ENCODE peak calls at places on chromosomes 16 and 17, in four cellular contexts. D is HepG2, T is GM12878, G is WTC11. M is an unnamed sample.

GRCh38 chr16:58628845-58629680 is 563 bp downstream of the CNOT1 start:
- DNase-seq in G (peak), D (peak), T (peak), M (peak)

GRCh38 chr17:36183811-36184765 is 7.7 kb upstream of the TBC1D3B start:
- DNase-seq in D (no peak), T (no peak), G (no peak), M (no peak)

GRCh38 chr16:68396481-68396880 is 51.8 kb downstream of the SMPD3 start:
- DNase-seq in T (no peak), G (no peak), D (peak), M (no peak)

GRCh38 chr17:21301593-21302550 is 17.4 kb downstream of the MAP2K3 start:
- DNase-seq in D (no peak), T (no peak), G (no peak), M (peak)

GRCh38 chr17:20236586-20237227 is 227.5 kb downstream of the SPECC1 start:
- DNase-seq in T (no peak), D (no peak), G (no peak), M (no peak)

GRCh38 chr17:45300060-45300751 is 16.6 kb downstream of the MAP3K14 start:
- DNase-seq in G (no peak), D (no peak), T (no peak), M (no peak)

GRCh38 chr16:72434159-72434558 is 262.2 kb upstream of the PMFBP1 start:
- DNase-seq in D (no peak), G (no peak), T (no peak), M (no peak)

GRCh38 chr17:15501788-15502187 is 34.4 kb upstream of the CDRT4 start:
- DNase-seq in D (no peak), G (no peak), T (no peak), M (no peak)

GRCh38 chr16:55464375-55464774 is 14.6 kb upstream of the MMP2 start:
- DNase-seq in D (no peak), G (no peak), T (no peak), M (no peak)

GRCh38 chr16:88830250-88830649 is 18.5 kb upstream of the APRT start:
- DNase-seq in T (no peak), G (no peak), D (no peak), M (no peak)

GRCh38 chr16:66520406-66521194 is 29.3 kb downstream of the TK2 start:
- DNase-seq in T (no peak), D (no peak), G (no peak), M (no peak)

GRCh38 chr17:29711588-29712385 is 89.1 kb upstream of the CORO6 start:
- DNase-seq in G (no peak), D (no peak), T (no peak), M (no peak)

GRCh38 chr17:37742762-37743611 is 1.9 kb downstream of the HNF1B start:
- DNase-seq in G (peak), T (no peak), D (peak), M (no peak)

GRCh38 chr17:42698736-42699414 is 16.5 kb downstream of the CNTNAP1 start:
- DNase-seq in G (no peak), D (no peak), T (no peak), M (peak)
- TF ChIP-seq CBFB in G (no peak), D (no peak), T (no peak), M (no peak)

DNA sequence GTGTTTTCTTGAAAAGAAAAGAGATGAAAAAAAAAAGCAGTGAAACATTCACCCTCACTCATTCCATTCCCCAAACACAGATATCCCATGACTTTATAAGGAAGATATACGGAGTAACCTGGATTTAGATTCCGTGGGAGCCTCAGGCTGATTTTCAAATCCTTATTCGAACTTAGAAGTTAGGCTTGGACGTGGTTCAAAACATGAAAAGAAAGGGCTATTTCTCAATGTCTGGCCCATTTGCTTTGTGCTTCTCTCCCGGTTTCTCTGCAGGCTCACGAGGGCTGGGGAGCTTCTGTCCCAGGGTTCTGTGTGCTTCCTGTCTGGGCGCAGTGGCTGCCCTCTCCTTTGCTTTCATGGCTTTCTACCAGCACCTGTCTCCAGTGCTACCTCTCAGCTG is 33.9 kb downstream of the CUEDC1 start:
- DNase-seq in G (no peak), D (no peak), T (no peak), M (no peak)
- TF ChIP-seq CBFB in G (no peak), D (no peak), T (no peak), M (no peak)

DNA sequence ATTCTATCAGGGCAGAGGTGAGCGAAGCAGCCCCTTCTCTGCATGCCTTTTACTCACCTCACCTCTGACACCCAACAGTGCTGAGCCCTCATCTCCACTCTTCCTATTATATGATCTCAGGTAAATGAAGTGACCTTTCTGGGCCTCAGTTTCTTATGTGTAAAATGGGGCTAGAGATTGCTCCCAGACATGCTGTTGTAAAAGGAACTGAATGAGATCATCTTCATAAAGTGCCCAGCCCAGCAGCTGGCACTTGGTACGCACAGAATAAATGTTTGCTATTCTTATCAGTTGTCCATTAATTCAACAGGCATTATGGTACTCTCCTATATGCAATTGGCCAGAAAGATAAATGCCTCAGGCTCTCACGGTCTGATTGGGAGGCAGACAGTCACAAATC is 4.5 kb upstream of the GALK1 start:
- DNase-seq in G (no peak), T (no peak), D (no peak), M (no peak)
- TF ChIP-seq CBFB in G (no peak), T (no peak), D (no peak), M (no peak)

GRCh38 chr17:81300586-81301155 is 5.6 kb upstream of the SLC38A10 start:
- DNase-seq in D (no peak), G (no peak), T (no peak), M (no peak)

GRCh38 chr17:81301195-81302144 is 6.4 kb upstream of the SLC38A10 start:
- DNase-seq in D (no peak), G (no peak), T (no peak), M (no peak)

GRCh38 chr17:81299846-81300585 is 4.9 kb upstream of the SLC38A10 start:
- DNase-seq in G (no peak), D (no peak), T (no peak), M (no peak)

GRCh38 chr17:81298325-81298990 is 3.4 kb upstream of the SLC38A10 start:
- DNase-seq in D (peak), G (no peak), T (no peak), M (no peak)

GRCh38 chr17:81298991-81299733 is 4.1 kb upstream of the SLC38A10 start:
- DNase-seq in T (no peak), D (no peak), G (no peak), M (no peak)
- TF ChIP-seq CBFB in T (no peak), D (no peak), G (no peak), M (no peak)

GRCh38 chr17:28350271-28350670 is 7.1 kb downstream of the POLDIP2 start:
- DNase-seq in D (no peak), T (no peak), G (no peak), M (no peak)
- TF ChIP-seq CBFB in D (no peak), T (no peak), G (no peak), M (no peak)